ENCODE peak calls at places on chromosomes 11 and 22, in five cellular contexts. T is neural crest cell; M is CD4-positive, alpha-beta T cell; R is left cardiac atrium; E is putamen. C is an unnamed sample.

GRCh38 chr11:10900686-10901415 is 43.0 kb upstream of the ZBED5 start:
- DNase-seq in T (no peak), M (no peak), R (no peak), E (no peak), C (no peak)

GRCh38 chr11:12862761-12863469 is 146.2 kb upstream of the RASSF10 start:
- DNase-seq in T (peak), R (peak), E (peak), M (no peak), C (peak)

GRCh38 chr22:48713266-48714205 is 1114.1 kb downstream of the BRD1 start:
- DNase-seq in R (no peak), E (no peak), T (no peak), M (no peak), C (no peak)

GRCh38 chr11:1691027-1691877 is 5.7 kb upstream of the KRTAP5-6 start:
- DNase-seq in T (no peak), R (no peak), E (no peak), M (no peak), C (no peak)

GRCh38 chr11:109424893-109425292 is 2.9 kb downstream of the C11orf87 start:
- DNase-seq in E (no peak), R (no peak), T (peak), M (no peak), C (no peak)

GRCh38 chr11:60955566-60955965 is 3.6 kb upstream of the SLC15A3 start:
- DNase-seq in T (no peak), M (no peak), E (no peak), R (no peak), C (no peak)

GRCh38 chr11:118264568-118265470 is 722 bp upstream of the MPZL2 start:
- DNase-seq in R (no peak), E (no peak), M (no peak), T (no peak), C (no peak)

GRCh38 chr11:27460158-27460565 is 12.4 kb downstream of the LGR4 start:
- DNase-seq in T (no peak), E (no peak), R (no peak), M (no peak), C (no peak)

GRCh38 chr22:21455334-21456089 is 11.7 kb upstream of the TMEM191C start:
- DNase-seq in M (no peak), R (peak), T (peak), E (no peak), C (no peak)

GRCh38 chr11:19242184-19242932 is 1.6 kb upstream of the E2F8 start:
- DNase-seq in M (no peak), T (no peak), R (no peak), E (no peak), C (no peak)

GRCh38 chr11:66956689-66957290 is 1.4 kb downstream of the PC start:
- DNase-seq in T (no peak), M (no peak), E (peak), R (no peak), C (no peak)

GRCh38 chr11:17828311-17828751 is 93.8 kb downstream of the KCNC1 start:
- DNase-seq in E (no peak), M (no peak), R (peak), T (no peak), C (no peak)

GRCh38 chr22:32544953-32545558 is 70.4 kb downstream of the FBXO7 start:
- DNase-seq in E (no peak), R (no peak), T (no peak), M (no peak), C (no peak)

GRCh38 chr22:25161916-25162530 is 37.6 kb upstream of the CRYBB3 start:
- DNase-seq in M (no peak), R (no peak), E (no peak), T (no peak), C (no peak)

GRCh38 chr11:20194470-20194869 is 34.2 kb upstream of the DBX1 start:
- DNase-seq in M (no peak), T (no peak), E (no peak), R (no peak), C (no peak)

GRCh38 chr11:72406536-72407507 is 27.5 kb downstream of the CLPB start:
- DNase-seq in E (no peak), M (no peak), R (no peak), T (no peak), C (no peak)

GRCh38 chr22:24435861-24436351 is 8.5 kb downstream of the ADORA2A start:
- DNase-seq in M (no peak), T (no peak), R (no peak), E (no peak), C (no peak)

GRCh38 chr11:2778630-2779498 is 79.1 kb upstream of the KCNQ1OT1 start:
- DNase-seq in T (peak), R (peak), E (peak), M (peak), C (peak)

GRCh38 chr11:86438685-86439084 is 64.0 kb downstream of the CCDC81 start:
- DNase-seq in R (no peak), T (no peak), E (no peak), M (no peak), C (no peak)

GRCh38 chr11:65132988-65133700 is 1.2 kb downstream of the SYVN1 start:
- DNase-seq in E (no peak), R (peak), M (peak), T (no peak), C (no peak)